ENCODE peak calls at places on chromosomes 6 and 20, in four cellular contexts. One of them, this sample, is unnamed. For H3K27me3, the result is how much of the 10 kb centered on the place peaks cover.

GRCh38 chr6:158808918-158809678 is 10.1 kb downstream of the EZR start:
- DNase-seq in colonic mucosa: no peak
- DNase-seq in gastrocnemius medialis: no peak
- DNase-seq in naive thymus-derived CD4-positive, alpha-beta T cell: no peak
- DNase-seq in this sample: peak

GRCh38 chr6:160042014-160042773 is 73.3 kb downstream of the IGF2R start:
- DNase-seq in naive thymus-derived CD4-positive, alpha-beta T cell: no peak
- DNase-seq in colonic mucosa: no peak
- DNase-seq in gastrocnemius medialis: no peak
- DNase-seq in this sample: no peak

GRCh38 chr6:43604174-43604573 is 24.9 kb downstream of the GTPBP2 start:
- DNase-seq in naive thymus-derived CD4-positive, alpha-beta T cell: no peak
- DNase-seq in colonic mucosa: no peak
- DNase-seq in gastrocnemius medialis: no peak
- DNase-seq in this sample: no peak

GRCh38 chr20:45997187-45997586 is 11.5 kb upstream of the MMP9 start:
- DNase-seq in colonic mucosa: no peak
- DNase-seq in gastrocnemius medialis: no peak
- DNase-seq in naive thymus-derived CD4-positive, alpha-beta T cell: no peak
- DNase-seq in this sample: peak

GRCh38 chr6:107124934-107125348 is 9.6 kb upstream of the BEND3 start:
- DNase-seq in colonic mucosa: peak
- DNase-seq in naive thymus-derived CD4-positive, alpha-beta T cell: no peak
- DNase-seq in gastrocnemius medialis: no peak
- DNase-seq in this sample: no peak

GRCh38 chr6:75621846-75622245 is 20.2 kb downstream of the SENP6 start:
- DNase-seq in naive thymus-derived CD4-positive, alpha-beta T cell: no peak
- DNase-seq in gastrocnemius medialis: no peak
- DNase-seq in colonic mucosa: no peak
- DNase-seq in this sample: no peak

GRCh38 chr6:116010400-116011095 is 50.1 kb downstream of the FRK start:
- DNase-seq in naive thymus-derived CD4-positive, alpha-beta T cell: peak
- DNase-seq in gastrocnemius medialis: peak
- DNase-seq in colonic mucosa: peak
- DNase-seq in this sample: peak

GRCh38 chr6:35297541-35298481 is at the start of gene DEF6:
- DNase-seq in gastrocnemius medialis: peak
- DNase-seq in colonic mucosa: peak
- DNase-seq in naive thymus-derived CD4-positive, alpha-beta T cell: peak
- DNase-seq in this sample: peak

GRCh38 chr20:49563015-49563980 is 4.6 kb downstream of the PTGIS start:
- DNase-seq in naive thymus-derived CD4-positive, alpha-beta T cell: no peak
- DNase-seq in colonic mucosa: no peak
- DNase-seq in gastrocnemius medialis: no peak
- DNase-seq in this sample: no peak
- H3K4me3 ChIP-seq in naive thymus-derived CD4-positive, alpha-beta T cell: no peak
- H3K4me3 ChIP-seq in colonic mucosa: no peak
- H3K4me3 ChIP-seq in gastrocnemius medialis: no peak
- H3K4me3 ChIP-seq in this sample: no peak

GRCh38 chr6:157469378-157469777 is 88.4 kb downstream of the ZDHHC14 start:
- DNase-seq in naive thymus-derived CD4-positive, alpha-beta T cell: no peak
- DNase-seq in gastrocnemius medialis: no peak
- DNase-seq in colonic mucosa: no peak
- DNase-seq in this sample: no peak

GRCh38 chr6:157471077-157471686 is 90.2 kb downstream of the ZDHHC14 start:
- DNase-seq in gastrocnemius medialis: no peak
- DNase-seq in naive thymus-derived CD4-positive, alpha-beta T cell: no peak
- DNase-seq in colonic mucosa: no peak
- DNase-seq in this sample: no peak

GRCh38 chr6:157468054-157468453 is 87.1 kb downstream of the ZDHHC14 start:
- DNase-seq in gastrocnemius medialis: no peak
- DNase-seq in colonic mucosa: no peak
- DNase-seq in naive thymus-derived CD4-positive, alpha-beta T cell: no peak
- DNase-seq in this sample: no peak

GRCh38 chr6:157468574-157468973 is 87.6 kb downstream of the ZDHHC14 start:
- DNase-seq in naive thymus-derived CD4-positive, alpha-beta T cell: no peak
- DNase-seq in gastrocnemius medialis: no peak
- DNase-seq in colonic mucosa: no peak
- DNase-seq in this sample: no peak

DNA sequence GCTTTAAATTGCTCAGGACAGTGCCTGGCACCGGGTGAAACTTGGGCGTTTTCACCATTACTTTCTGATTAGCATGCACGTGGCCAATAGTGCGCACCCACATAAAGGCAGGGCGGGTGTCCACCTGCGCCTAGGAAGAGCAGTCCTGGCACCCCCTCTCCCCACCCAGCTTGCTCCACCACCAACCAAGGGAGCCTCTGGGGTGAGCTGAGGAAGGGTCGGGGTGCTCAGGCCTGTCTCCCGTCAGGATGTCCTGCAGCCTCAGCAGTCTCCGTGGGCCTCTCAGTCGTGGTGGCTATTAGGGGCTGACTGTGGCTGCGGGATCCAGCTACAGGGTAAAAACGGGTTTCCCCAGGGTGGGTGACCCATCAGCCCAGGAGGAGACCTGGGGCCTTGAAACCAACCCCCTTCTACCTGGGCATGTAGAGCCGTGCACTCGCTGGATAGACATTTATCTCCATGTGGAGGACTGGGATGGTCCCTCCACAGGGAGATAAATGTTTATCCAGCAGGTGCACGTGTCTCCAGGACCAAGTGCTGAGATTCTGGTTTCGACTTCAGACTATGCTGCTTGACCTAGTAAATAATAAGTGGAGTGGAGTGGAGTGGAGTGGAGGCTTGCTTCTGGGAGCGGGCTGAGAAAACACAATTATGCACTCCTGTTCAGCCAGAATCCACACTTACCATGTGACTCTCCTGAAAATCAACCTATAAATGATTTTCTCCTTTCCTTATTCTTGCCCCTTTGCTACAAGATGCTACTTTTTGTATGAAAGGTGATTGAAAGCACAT is 91.1 kb downstream of the ZDHHC14 start:
- DNase-seq in gastrocnemius medialis: no peak
- DNase-seq in colonic mucosa: no peak
- DNase-seq in naive thymus-derived CD4-positive, alpha-beta T cell: no peak
- DNase-seq in this sample: no peak
- H3K27me3 ChIP-seq in gastrocnemius medialis: under half
- H3K27me3 ChIP-seq in colonic mucosa: under half
- H3K27me3 ChIP-seq in naive thymus-derived CD4-positive, alpha-beta T cell: under half
- H3K27me3 ChIP-seq in this sample: under half

DNA sequence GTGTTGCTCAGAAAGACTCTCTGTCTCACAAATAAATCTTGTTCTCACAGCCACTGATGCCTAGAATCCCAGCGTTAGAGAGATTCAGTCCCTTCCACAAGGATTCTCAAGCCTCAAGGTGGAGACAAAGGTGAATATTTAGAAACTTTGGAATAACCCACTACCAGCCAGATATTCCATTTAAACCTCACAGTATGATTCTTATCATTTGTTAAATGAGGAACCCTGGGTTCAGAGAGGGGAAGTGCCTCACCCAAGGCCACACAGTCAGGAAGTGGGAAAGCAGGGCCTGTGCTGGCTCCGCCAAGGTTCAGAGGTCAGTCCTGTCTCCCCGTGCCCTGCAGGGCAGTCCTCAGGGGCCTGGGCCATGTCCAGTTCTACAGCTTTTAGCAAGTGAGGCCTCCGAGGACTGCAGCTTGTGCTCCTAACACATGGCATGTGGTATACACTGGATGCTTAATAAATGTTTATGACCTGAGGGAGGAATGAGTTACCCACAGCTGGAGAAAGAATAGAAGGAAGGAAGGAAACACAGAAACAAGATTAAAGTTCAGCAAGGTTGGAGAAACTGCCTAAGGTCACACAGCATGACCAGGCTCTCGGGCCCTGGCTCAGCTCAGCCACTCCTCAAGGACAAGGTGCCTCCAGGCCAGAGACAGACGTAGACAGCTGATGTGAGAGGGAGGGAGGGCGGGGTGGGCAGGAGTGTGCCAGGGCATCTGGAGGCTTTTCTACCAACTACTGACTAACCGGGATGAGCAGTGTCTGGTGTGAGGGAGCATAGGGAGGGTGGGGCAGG is 3.9 kb upstream of the TGM2 start:
- DNase-seq in naive thymus-derived CD4-positive, alpha-beta T cell: no peak
- DNase-seq in gastrocnemius medialis: no peak
- DNase-seq in colonic mucosa: no peak
- DNase-seq in this sample: peak
- H3K27ac ChIP-seq in naive thymus-derived CD4-positive, alpha-beta T cell: no peak
- H3K27ac ChIP-seq in gastrocnemius medialis: peak
- H3K27ac ChIP-seq in colonic mucosa: peak
- H3K27ac ChIP-seq in this sample: peak

DNA sequence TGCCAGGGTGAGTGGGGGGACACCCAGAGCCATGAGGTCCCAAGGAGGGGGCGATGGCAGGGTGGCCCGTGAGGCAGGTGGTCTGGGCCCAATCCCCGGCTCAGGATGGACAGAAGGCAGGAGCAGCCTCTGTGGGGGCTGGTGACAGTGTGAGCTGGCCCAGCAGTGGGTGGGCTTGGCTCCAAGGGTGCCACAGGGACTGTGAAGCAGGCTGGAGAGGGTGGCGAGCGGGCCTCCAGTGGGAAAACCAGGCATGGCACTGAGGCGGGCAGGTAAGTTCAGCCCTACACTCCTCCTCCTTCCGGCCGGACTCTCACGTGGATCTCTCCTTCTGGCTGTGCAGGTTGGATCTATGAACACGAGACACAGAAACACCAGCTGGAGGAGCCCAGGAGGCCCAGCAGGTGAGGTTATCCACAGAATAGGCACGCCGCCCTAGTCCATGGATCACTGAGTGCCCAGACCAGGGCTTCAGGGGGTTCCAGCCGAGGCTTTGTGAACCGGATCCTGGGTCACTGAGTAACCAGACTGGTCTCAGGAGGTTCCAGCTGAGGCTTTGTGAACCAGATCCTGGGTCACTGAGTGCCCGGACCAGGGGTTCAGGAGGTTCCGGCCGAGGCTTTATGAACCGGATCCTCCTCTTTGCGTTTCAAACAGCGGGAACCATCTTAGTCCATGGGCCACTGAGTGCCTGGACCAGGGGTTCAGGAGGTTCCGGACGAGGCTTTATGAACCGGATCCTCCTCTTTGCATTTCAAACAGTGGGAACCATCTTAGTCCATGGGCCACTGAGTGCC is 76.4 kb upstream of the BHLHE23 start:
- DNase-seq in colonic mucosa: no peak
- DNase-seq in gastrocnemius medialis: no peak
- DNase-seq in naive thymus-derived CD4-positive, alpha-beta T cell: no peak
- DNase-seq in this sample: no peak
- H3K4me3 ChIP-seq in colonic mucosa: no peak
- H3K4me3 ChIP-seq in gastrocnemius medialis: no peak
- H3K4me3 ChIP-seq in naive thymus-derived CD4-positive, alpha-beta T cell: no peak
- H3K4me3 ChIP-seq in this sample: no peak

DNA sequence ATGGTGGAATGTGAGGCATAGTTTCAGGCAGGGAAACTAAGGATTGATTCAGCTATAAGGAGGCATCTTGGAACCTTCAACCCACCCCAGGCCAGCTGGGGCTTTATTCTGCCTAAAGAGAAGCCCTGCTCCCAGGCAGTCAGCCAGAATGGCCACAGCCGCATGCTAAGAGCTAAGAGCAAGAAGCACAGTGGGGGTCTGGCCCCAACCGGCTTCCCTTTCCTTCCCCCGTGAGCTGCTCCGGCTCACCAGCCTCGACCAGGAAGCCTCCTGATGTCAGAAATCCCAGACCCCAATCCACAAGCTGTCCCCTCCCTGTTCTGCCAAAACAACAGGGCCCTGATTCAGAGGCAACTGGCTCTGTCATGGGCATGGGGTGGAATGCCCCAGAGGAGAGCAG is 7.0 kb downstream of the GRM4 start:
- DNase-seq in naive thymus-derived CD4-positive, alpha-beta T cell: no peak
- DNase-seq in gastrocnemius medialis: no peak
- DNase-seq in colonic mucosa: no peak
- DNase-seq in this sample: no peak
- H3K27me3 ChIP-seq in naive thymus-derived CD4-positive, alpha-beta T cell: under half
- H3K27me3 ChIP-seq in gastrocnemius medialis: half or more
- H3K27me3 ChIP-seq in colonic mucosa: under half
- H3K27me3 ChIP-seq in this sample: under half

DNA sequence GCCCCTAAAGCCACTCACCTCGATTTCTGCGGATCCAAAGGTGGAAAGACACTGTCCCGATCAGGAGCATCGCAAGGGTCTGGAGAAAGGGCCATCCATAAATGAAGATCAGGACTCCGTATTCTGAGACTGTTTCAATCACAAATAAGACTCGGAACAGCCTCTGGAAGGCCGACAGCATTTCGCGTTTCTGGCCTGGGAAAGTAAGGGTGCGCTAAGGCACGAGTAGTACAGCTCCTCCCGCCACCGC is 44.6 kb downstream of the DPPA5 start:
- DNase-seq in colonic mucosa: peak
- DNase-seq in naive thymus-derived CD4-positive, alpha-beta T cell: no peak
- DNase-seq in gastrocnemius medialis: no peak
- DNase-seq in this sample: no peak
- H3K27ac ChIP-seq in colonic mucosa: no peak
- H3K27ac ChIP-seq in naive thymus-derived CD4-positive, alpha-beta T cell: no peak
- H3K27ac ChIP-seq in gastrocnemius medialis: no peak
- H3K27ac ChIP-seq in this sample: no peak

GRCh38 chr6:135250751-135251356 is 69.7 kb downstream of the MYB start:
- DNase-seq in colonic mucosa: peak
- DNase-seq in naive thymus-derived CD4-positive, alpha-beta T cell: no peak
- DNase-seq in gastrocnemius medialis: no peak
- DNase-seq in this sample: no peak
- H3K4me3 ChIP-seq in colonic mucosa: no peak
- H3K4me3 ChIP-seq in naive thymus-derived CD4-positive, alpha-beta T cell: no peak
- H3K4me3 ChIP-seq in gastrocnemius medialis: no peak
- H3K4me3 ChIP-seq in this sample: no peak

GRCh38 chr6:100459291-100459690 is 5.4 kb downstream of the SIM1 start:
- DNase-seq in naive thymus-derived CD4-positive, alpha-beta T cell: no peak
- DNase-seq in colonic mucosa: no peak
- DNase-seq in gastrocnemius medialis: no peak
- DNase-seq in this sample: no peak
- H3K27me3 ChIP-seq in naive thymus-derived CD4-positive, alpha-beta T cell: half or more
- H3K27me3 ChIP-seq in colonic mucosa: half or more
- H3K27me3 ChIP-seq in gastrocnemius medialis: half or more
- H3K27me3 ChIP-seq in this sample: half or more